ENCODE peak calls at places on chromosomes 5 and 9, in six cellular contexts. One of them, this sample, is unnamed.

GRCh38 chr9:129506892-129507291 is 114.0 kb downstream of the C9orf50 start:
- DNase-seq in activated gamma-delta T cell treated with anti-CD3 and anti-CD28 coated beads, Interleukin-2, amount 50 U/mL, for 16 hours: no peak
- DNase-seq in stimulated activated CD4-positive, alpha-beta T cell treated with anti-CD3 and anti-CD28 coated beads, Interleukin-15, amount 100 ng/mL, for 24 hours: no peak
- DNase-seq in SHP77: no peak
- DNase-seq in NCI-H1694: no peak
- DNase-seq in stromal cell of bone marrow: no peak
- DNase-seq in this sample: no peak

GRCh38 chr9:114775981-114776380 is 29.9 kb downstream of the TNFSF15 start:
- DNase-seq in activated gamma-delta T cell treated with anti-CD3 and anti-CD28 coated beads, Interleukin-2, amount 50 U/mL, for 16 hours: no peak
- DNase-seq in stimulated activated CD4-positive, alpha-beta T cell treated with anti-CD3 and anti-CD28 coated beads, Interleukin-15, amount 100 ng/mL, for 24 hours: no peak
- DNase-seq in SHP77: no peak
- DNase-seq in NCI-H1694: no peak
- DNase-seq in stromal cell of bone marrow: no peak
- DNase-seq in this sample: no peak

GRCh38 chr5:34609951-34610431 is 46.1 kb upstream of the RAI14 start:
- DNase-seq in activated gamma-delta T cell treated with anti-CD3 and anti-CD28 coated beads, Interleukin-2, amount 50 U/mL, for 16 hours: no peak
- DNase-seq in stimulated activated CD4-positive, alpha-beta T cell treated with anti-CD3 and anti-CD28 coated beads, Interleukin-15, amount 100 ng/mL, for 24 hours: no peak
- DNase-seq in SHP77: no peak
- DNase-seq in NCI-H1694: no peak
- DNase-seq in stromal cell of bone marrow: no peak
- DNase-seq in this sample: no peak

GRCh38 chr9:105150991-105151685 is 93.3 kb upstream of the SLC44A1 start:
- DNase-seq in activated gamma-delta T cell treated with anti-CD3 and anti-CD28 coated beads, Interleukin-2, amount 50 U/mL, for 16 hours: no peak
- DNase-seq in stimulated activated CD4-positive, alpha-beta T cell treated with anti-CD3 and anti-CD28 coated beads, Interleukin-15, amount 100 ng/mL, for 24 hours: no peak
- DNase-seq in SHP77: no peak
- DNase-seq in NCI-H1694: no peak
- DNase-seq in stromal cell of bone marrow: no peak
- DNase-seq in this sample: peak

GRCh38 chr9:109475526-109475925 is 22.6 kb downstream of the PTPN3 start:
- DNase-seq in activated gamma-delta T cell treated with anti-CD3 and anti-CD28 coated beads, Interleukin-2, amount 50 U/mL, for 16 hours: no peak
- DNase-seq in stimulated activated CD4-positive, alpha-beta T cell treated with anti-CD3 and anti-CD28 coated beads, Interleukin-15, amount 100 ng/mL, for 24 hours: no peak
- DNase-seq in SHP77: no peak
- DNase-seq in NCI-H1694: no peak
- DNase-seq in stromal cell of bone marrow: no peak
- DNase-seq in this sample: no peak

GRCh38 chr9:108786756-108787663 is 68.8 kb downstream of the ACTL7B start:
- DNase-seq in activated gamma-delta T cell treated with anti-CD3 and anti-CD28 coated beads, Interleukin-2, amount 50 U/mL, for 16 hours: no peak
- DNase-seq in stimulated activated CD4-positive, alpha-beta T cell treated with anti-CD3 and anti-CD28 coated beads, Interleukin-15, amount 100 ng/mL, for 24 hours: no peak
- DNase-seq in SHP77: no peak
- DNase-seq in NCI-H1694: no peak
- DNase-seq in stromal cell of bone marrow: peak
- DNase-seq in this sample: peak

GRCh38 chr9:28379082-28379481 is 805.8 kb upstream of the C9orf72 start:
- DNase-seq in activated gamma-delta T cell treated with anti-CD3 and anti-CD28 coated beads, Interleukin-2, amount 50 U/mL, for 16 hours: no peak
- DNase-seq in stimulated activated CD4-positive, alpha-beta T cell treated with anti-CD3 and anti-CD28 coated beads, Interleukin-15, amount 100 ng/mL, for 24 hours: no peak
- DNase-seq in SHP77: no peak
- DNase-seq in NCI-H1694: no peak
- DNase-seq in stromal cell of bone marrow: no peak
- DNase-seq in this sample: no peak

GRCh38 chr9:75169623-75170022 is 81.3 kb downstream of the OSTF1 start:
- DNase-seq in activated gamma-delta T cell treated with anti-CD3 and anti-CD28 coated beads, Interleukin-2, amount 50 U/mL, for 16 hours: no peak
- DNase-seq in stimulated activated CD4-positive, alpha-beta T cell treated with anti-CD3 and anti-CD28 coated beads, Interleukin-15, amount 100 ng/mL, for 24 hours: no peak
- DNase-seq in SHP77: no peak
- DNase-seq in NCI-H1694: no peak
- DNase-seq in stromal cell of bone marrow: no peak
- DNase-seq in this sample: no peak

GRCh38 chr5:78367318-78367991 is 7.0 kb downstream of the SCAMP1 start:
- DNase-seq in activated gamma-delta T cell treated with anti-CD3 and anti-CD28 coated beads, Interleukin-2, amount 50 U/mL, for 16 hours: no peak
- DNase-seq in stimulated activated CD4-positive, alpha-beta T cell treated with anti-CD3 and anti-CD28 coated beads, Interleukin-15, amount 100 ng/mL, for 24 hours: no peak
- DNase-seq in SHP77: no peak
- DNase-seq in NCI-H1694: no peak
- DNase-seq in stromal cell of bone marrow: no peak
- DNase-seq in this sample: peak

GRCh38 chr5:137393196-137393993 is 105.7 kb downstream of the SPOCK1 start:
- DNase-seq in activated gamma-delta T cell treated with anti-CD3 and anti-CD28 coated beads, Interleukin-2, amount 50 U/mL, for 16 hours: no peak
- DNase-seq in stimulated activated CD4-positive, alpha-beta T cell treated with anti-CD3 and anti-CD28 coated beads, Interleukin-15, amount 100 ng/mL, for 24 hours: no peak
- DNase-seq in SHP77: no peak
- DNase-seq in NCI-H1694: no peak
- DNase-seq in stromal cell of bone marrow: no peak
- DNase-seq in this sample: no peak

GRCh38 chr5:160354666-160355065 is 15.8 kb downstream of the C1QTNF2 start:
- DNase-seq in activated gamma-delta T cell treated with anti-CD3 and anti-CD28 coated beads, Interleukin-2, amount 50 U/mL, for 16 hours: no peak
- DNase-seq in stimulated activated CD4-positive, alpha-beta T cell treated with anti-CD3 and anti-CD28 coated beads, Interleukin-15, amount 100 ng/mL, for 24 hours: no peak
- DNase-seq in SHP77: no peak
- DNase-seq in NCI-H1694: no peak
- DNase-seq in stromal cell of bone marrow: no peak
- DNase-seq in this sample: no peak

GRCh38 chr9:112971415-112971814 is 40.6 kb downstream of the ZNF883 start:
- DNase-seq in activated gamma-delta T cell treated with anti-CD3 and anti-CD28 coated beads, Interleukin-2, amount 50 U/mL, for 16 hours: no peak
- DNase-seq in stimulated activated CD4-positive, alpha-beta T cell treated with anti-CD3 and anti-CD28 coated beads, Interleukin-15, amount 100 ng/mL, for 24 hours: peak
- DNase-seq in SHP77: peak
- DNase-seq in NCI-H1694: no peak
- DNase-seq in stromal cell of bone marrow: no peak
- DNase-seq in this sample: peak

GRCh38 chr9:33189331-33189731 is 22.2 kb upstream of the B4GALT1 start:
- DNase-seq in activated gamma-delta T cell treated with anti-CD3 and anti-CD28 coated beads, Interleukin-2, amount 50 U/mL, for 16 hours: no peak
- DNase-seq in stimulated activated CD4-positive, alpha-beta T cell treated with anti-CD3 and anti-CD28 coated beads, Interleukin-15, amount 100 ng/mL, for 24 hours: no peak
- DNase-seq in SHP77: no peak
- DNase-seq in NCI-H1694: peak
- DNase-seq in stromal cell of bone marrow: no peak
- DNase-seq in this sample: no peak

GRCh38 chr9:127876026-127876763 is 1.3 kb downstream of the AK1 start:
- DNase-seq in activated gamma-delta T cell treated with anti-CD3 and anti-CD28 coated beads, Interleukin-2, amount 50 U/mL, for 16 hours: no peak
- DNase-seq in stimulated activated CD4-positive, alpha-beta T cell treated with anti-CD3 and anti-CD28 coated beads, Interleukin-15, amount 100 ng/mL, for 24 hours: no peak
- DNase-seq in SHP77: no peak
- DNase-seq in NCI-H1694: no peak
- DNase-seq in stromal cell of bone marrow: no peak
- DNase-seq in this sample: no peak

GRCh38 chr5:16791036-16791705 is 144.9 kb downstream of the MYO10 start:
- DNase-seq in activated gamma-delta T cell treated with anti-CD3 and anti-CD28 coated beads, Interleukin-2, amount 50 U/mL, for 16 hours: no peak
- DNase-seq in stimulated activated CD4-positive, alpha-beta T cell treated with anti-CD3 and anti-CD28 coated beads, Interleukin-15, amount 100 ng/mL, for 24 hours: peak
- DNase-seq in SHP77: peak
- DNase-seq in NCI-H1694: peak
- DNase-seq in stromal cell of bone marrow: peak
- DNase-seq in this sample: peak

GRCh38 chr5:97162045-97162444 is 19.6 kb upstream of the LIX1 start:
- DNase-seq in activated gamma-delta T cell treated with anti-CD3 and anti-CD28 coated beads, Interleukin-2, amount 50 U/mL, for 16 hours: peak
- DNase-seq in stimulated activated CD4-positive, alpha-beta T cell treated with anti-CD3 and anti-CD28 coated beads, Interleukin-15, amount 100 ng/mL, for 24 hours: peak
- DNase-seq in SHP77: peak
- DNase-seq in NCI-H1694: peak
- DNase-seq in stromal cell of bone marrow: peak
- DNase-seq in this sample: peak

GRCh38 chr9:121686930-121687541 is 35.6 kb downstream of the DAB2IP start:
- DNase-seq in activated gamma-delta T cell treated with anti-CD3 and anti-CD28 coated beads, Interleukin-2, amount 50 U/mL, for 16 hours: peak
- DNase-seq in stimulated activated CD4-positive, alpha-beta T cell treated with anti-CD3 and anti-CD28 coated beads, Interleukin-15, amount 100 ng/mL, for 24 hours: peak
- DNase-seq in SHP77: peak
- DNase-seq in NCI-H1694: peak
- DNase-seq in stromal cell of bone marrow: no peak
- DNase-seq in this sample: peak

GRCh38 chr9:28378236-28378635 is 805.0 kb upstream of the C9orf72 start:
- DNase-seq in activated gamma-delta T cell treated with anti-CD3 and anti-CD28 coated beads, Interleukin-2, amount 50 U/mL, for 16 hours: no peak
- DNase-seq in stimulated activated CD4-positive, alpha-beta T cell treated with anti-CD3 and anti-CD28 coated beads, Interleukin-15, amount 100 ng/mL, for 24 hours: no peak
- DNase-seq in SHP77: no peak
- DNase-seq in NCI-H1694: no peak
- DNase-seq in stromal cell of bone marrow: no peak
- DNase-seq in this sample: no peak

This sample was measured in RKO.